ENCODE peak calls at places on chromosomes 16 and 17, in five cellular contexts. B is MM.1S, M is fibroblast of lung, K is thoracic aorta, V is tibial nerve. Z is an unnamed sample. For H3K27me3, the result is how much of the 10 kb centered on the place peaks cover.

GRCh38 chr17:74892013-74892841 is 1.2 kb downstream of the FADS6 start:
- DNase-seq in B (no peak), M (no peak), K (no peak), V (no peak), Z (no peak)

GRCh38 chr17:50903604-50904521 is 37.7 kb upstream of the TOB1 start:
- DNase-seq in B (no peak), M (peak), K (no peak), V (no peak), Z (no peak)

GRCh38 chr17:39939588-39940419 is 12.3 kb downstream of the LRRC3C start:
- DNase-seq in B (peak), M (peak), K (no peak), V (no peak), Z (peak)

GRCh38 chr16:84897911-84898377 is 78.2 kb downstream of the CRISPLD2 start:
- DNase-seq in B (no peak), M (no peak), K (no peak), V (no peak), Z (no peak)

GRCh38 chr16:67163164-67163902 is 1.2 kb upstream of the HSF4 start:
- DNase-seq in B (no peak), M (peak), K (no peak), V (no peak), Z (peak)

GRCh38 chr17:56074366-56074765 is 78.9 kb upstream of the ANKFN1 start:
- DNase-seq in B (no peak), M (no peak), K (no peak), V (no peak), Z (no peak)

GRCh38 chr16:3223913-3224515 is 10.9 kb downstream of the ZNF200 start:
- DNase-seq in B (no peak), M (peak), K (no peak), V (no peak), Z (no peak)

GRCh38 chr16:23055481-23055880 is 93.8 kb downstream of the USP31 start:
- DNase-seq in B (no peak), M (no peak), K (no peak), V (no peak), Z (no peak)

GRCh38 chr17:17079336-17079735 is 37.1 kb downstream of the MPRIP start:
- DNase-seq in B (no peak), M (no peak), K (no peak), V (no peak), Z (no peak)

GRCh38 chr17:80474933-80475915 is 1.2 kb downstream of the NPTX1 start:
- DNase-seq in B (no peak), M (no peak), K (no peak), V (no peak), Z (no peak)
- H3K27me3 ChIP-seq in B (half or more), M (under half), K (under half), V (under half), Z (under half)

GRCh38 chr16:11100239-11100750 is 155.7 kb downstream of the SOCS1 start:
- DNase-seq in B (no peak), M (peak), K (no peak), V (peak), Z (peak)
- H3K4me3 ChIP-seq in B (no peak), M (no peak), K (no peak), V (no peak), Z (no peak)

GRCh38 chr16:89054261-89054661 is 39.4 kb upstream of the ACSF3 start:
- DNase-seq in B (no peak), M (no peak), K (no peak), V (no peak), Z (no peak)

GRCh38 chr16:89053725-89054029 is 40.0 kb upstream of the ACSF3 start:
- DNase-seq in B (no peak), M (no peak), K (no peak), V (no peak), Z (no peak)

GRCh38 chr16:89052191-89052787 is 41.4 kb upstream of the ACSF3 start:
- DNase-seq in B (no peak), M (no peak), K (no peak), V (no peak), Z (no peak)

GRCh38 chr16:89051521-89052166 is 42.0 kb upstream of the ACSF3 start:
- DNase-seq in B (no peak), M (no peak), K (no peak), V (no peak), Z (no peak)

DNA sequence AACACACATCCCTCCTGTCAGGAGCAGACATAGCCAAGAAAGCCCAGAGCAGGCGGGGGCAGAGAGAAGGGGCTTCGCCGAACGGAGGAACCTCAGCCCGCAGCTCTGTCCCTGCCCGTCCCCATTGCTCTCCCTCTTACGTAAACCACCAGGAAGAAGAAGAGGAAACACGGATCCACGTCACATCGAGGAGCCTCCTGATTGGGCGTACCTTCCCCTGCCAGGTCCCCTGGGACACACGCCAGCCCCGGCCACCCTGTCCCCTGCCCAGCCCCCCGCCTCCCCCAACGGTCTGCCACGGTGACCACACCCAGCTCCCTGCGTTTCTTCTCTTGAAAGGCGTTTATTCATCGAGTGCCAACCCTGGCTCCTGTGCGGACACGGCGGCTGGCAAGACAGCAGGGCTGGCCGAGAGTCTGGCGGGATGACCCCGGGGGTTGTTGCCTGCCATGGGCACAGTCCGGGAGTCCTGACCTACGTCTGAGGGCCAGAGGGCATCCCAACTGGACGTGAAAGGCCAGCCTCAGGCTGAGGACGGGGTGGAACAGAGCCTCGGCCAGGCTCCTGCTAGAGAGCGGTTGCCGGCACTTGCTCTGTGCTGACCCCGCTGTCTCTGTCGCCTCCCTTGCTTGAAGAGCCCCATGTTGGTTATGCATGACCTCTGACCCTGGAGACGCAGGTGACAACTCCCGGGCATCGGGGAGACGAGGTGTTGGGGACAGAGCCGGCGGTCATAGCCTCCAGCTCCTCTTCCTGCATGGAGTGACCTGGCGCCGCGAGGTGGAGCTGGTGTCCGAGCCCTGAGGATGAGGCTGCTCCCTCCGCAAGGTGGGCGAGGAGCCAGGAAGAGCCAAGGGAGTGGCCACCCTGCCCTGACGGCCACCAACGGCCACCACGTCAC is 40.6 kb upstream of the ACSF3 start:
- DNase-seq in B (no peak), M (peak), K (no peak), V (no peak), Z (no peak)
- TF ChIP-seq CTCF in B (no peak), M (no peak), K (no peak), V (no peak), Z (no peak)

GRCh38 chr17:48647103-48647963 is 21.2 kb upstream of the HOXB9 start:
- DNase-seq in B (peak), M (peak), K (no peak), V (no peak), Z (no peak)
- H3K27me3 ChIP-seq in B (under half), M (half or more), K (under half), V (under half), Z (under half)

GRCh38 chr17:32552280-32552679 is 65.5 kb downstream of the CDK5R1 start:
- DNase-seq in B (no peak), M (no peak), K (no peak), V (no peak), Z (no peak)

GRCh38 chr17:32549559-32549958 is 62.8 kb downstream of the CDK5R1 start:
- DNase-seq in B (no peak), M (no peak), K (no peak), V (no peak), Z (no peak)

GRCh38 chr17:32553168-32553567 is 66.4 kb downstream of the CDK5R1 start:
- DNase-seq in B (no peak), M (no peak), K (no peak), V (no peak), Z (no peak)

GRCh38 chr17:32555611-32556310 is 69.0 kb downstream of the CDK5R1 start:
- DNase-seq in B (no peak), M (no peak), K (no peak), V (no peak), Z (no peak)

GRCh38 chr17:32551186-32551955 is 64.6 kb downstream of the CDK5R1 start:
- DNase-seq in B (peak), M (peak), K (no peak), V (no peak), Z (peak)
- H3K4me3 ChIP-seq in B (no peak), M (no peak), K (no peak), V (no peak), Z (no peak)

DNA sequence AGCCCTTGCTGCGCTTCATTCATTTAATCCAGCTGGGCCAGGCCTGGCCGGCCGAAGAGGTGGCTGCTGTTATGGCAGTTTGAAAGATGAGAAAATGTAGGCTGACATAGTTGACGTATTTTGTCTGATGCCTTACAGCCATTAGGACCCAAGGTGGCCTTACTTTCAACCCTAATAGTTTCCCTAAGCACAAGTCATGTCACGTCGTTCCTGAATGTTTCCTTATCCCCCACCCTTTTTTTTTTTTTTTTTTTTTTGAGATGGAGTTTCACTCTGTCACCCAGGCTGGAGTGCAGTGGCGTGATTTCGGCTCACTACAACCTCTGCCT is 307 bp upstream of the GOT2 start:
- DNase-seq in B (no peak), M (no peak), K (no peak), V (no peak), Z (no peak)
- TF ChIP-seq CTCF in B (no peak), M (no peak), K (no peak), V (no peak), Z (no peak)

GRCh38 chr17:58236394-58236793 is 2.0 kb upstream of the LPO start:
- DNase-seq in B (no peak), M (no peak), K (no peak), V (no peak), Z (no peak)

GRCh38 chr17:58238147-58238634 is at the start of gene LPO:
- DNase-seq in B (no peak), M (no peak), K (no peak), V (no peak), Z (no peak)

GRCh38 chr17:58232707-58233156 is 5.7 kb upstream of the LPO start:
- DNase-seq in B (peak), M (peak), K (no peak), V (no peak), Z (peak)

GRCh38 chr17:58233547-58233946 is 4.8 kb upstream of the LPO start:
- DNase-seq in B (no peak), M (no peak), K (no peak), V (no peak), Z (peak)

DNA sequence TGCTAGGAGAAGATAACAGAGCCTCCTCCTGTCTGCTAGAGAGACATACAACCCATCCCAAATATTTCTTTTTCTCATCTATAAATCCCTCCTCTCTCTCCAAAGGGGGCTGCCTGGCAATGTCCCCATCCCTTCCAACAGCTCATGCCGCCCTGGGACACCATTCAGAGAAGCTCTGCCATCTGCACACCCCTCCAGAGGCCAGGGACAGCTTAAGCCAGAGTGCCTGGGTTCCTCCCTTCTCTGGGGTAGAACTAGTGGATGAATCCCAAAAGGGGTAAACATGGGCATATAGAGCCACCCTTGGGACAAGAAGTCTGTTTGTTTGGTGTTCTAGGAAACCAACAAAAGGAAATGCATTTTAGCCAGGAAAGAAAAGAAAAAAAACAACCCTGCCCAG is 2.6 kb upstream of the LPO start:
- DNase-seq in B (no peak), M (no peak), K (no peak), V (no peak), Z (no peak)
- H3K27me3 ChIP-seq in B (half or more), M (under half), K (under half), V (under half), Z (under half)

GRCh38 chr16:31202402-31203385 is at the start of gene PYCARD:
- DNase-seq in B (peak), M (peak), K (no peak), V (peak), Z (peak)
- H3K4me3 ChIP-seq in B (peak), M (peak), K (peak), V (peak), Z (peak)

DNA sequence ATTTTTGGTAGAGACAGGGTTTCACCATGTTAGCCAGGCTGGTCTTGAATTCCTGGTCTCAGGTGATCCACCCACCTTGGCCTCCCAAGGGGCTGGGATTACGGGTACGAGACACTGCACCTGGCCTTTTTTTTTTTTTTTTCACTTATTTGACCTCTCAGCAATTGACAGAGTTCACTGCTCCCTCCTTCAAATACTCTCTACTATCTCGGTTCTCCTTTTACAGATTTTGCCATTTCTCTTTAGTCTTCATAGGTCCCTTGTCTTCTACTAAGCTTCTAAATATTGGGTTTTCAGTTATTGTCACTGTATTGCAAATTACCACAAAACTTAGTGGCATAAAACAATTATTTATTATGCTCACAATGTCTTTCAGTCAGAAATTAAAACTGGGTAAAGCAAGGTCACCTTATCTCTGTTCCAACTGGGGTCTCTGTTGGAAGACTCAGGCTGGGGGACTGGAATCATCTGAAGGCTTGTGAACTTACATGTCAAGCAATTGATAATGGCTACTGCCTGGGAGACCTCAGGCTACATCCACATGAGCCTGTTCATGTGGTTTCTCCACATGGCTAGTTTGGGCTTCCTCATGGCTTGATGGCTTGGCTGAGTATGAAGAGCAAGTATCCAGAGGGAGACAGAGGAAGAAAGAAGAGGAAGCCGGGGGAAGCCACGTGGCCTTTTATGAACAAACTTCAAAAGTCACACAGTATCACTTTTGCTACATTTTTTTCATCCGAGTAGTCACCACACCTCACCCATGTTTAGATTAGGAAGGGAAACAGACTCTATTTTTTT is 159.1 kb downstream of the TRIM37 start:
- DNase-seq in B (no peak), M (no peak), K (no peak), V (no peak), Z (peak)
- TF ChIP-seq CTCF in B (no peak), M (no peak), K (no peak), V (no peak), Z (no peak)

GRCh38 chr17:49444384-49444783 is 29.7 kb upstream of the PHB1 start:
- DNase-seq in B (no peak), M (no peak), K (no peak), V (no peak), Z (no peak)

GRCh38 chr17:49445561-49445960 is 30.9 kb upstream of the PHB1 start:
- DNase-seq in B (no peak), M (no peak), K (no peak), V (no peak), Z (no peak)

GRCh38 chr17:49442051-49442450 is 27.4 kb upstream of the PHB1 start:
- DNase-seq in B (no peak), M (no peak), K (no peak), V (no peak), Z (no peak)

GRCh38 chr17:49440581-49440980 is 25.9 kb upstream of the PHB1 start:
- DNase-seq in B (no peak), M (no peak), K (no peak), V (no peak), Z (no peak)

GRCh38 chr17:49443862-49444261 is 29.2 kb upstream of the PHB1 start:
- DNase-seq in B (no peak), M (no peak), K (no peak), V (no peak), Z (no peak)
- H3K27me3 ChIP-seq in B (half or more), M (under half), K (under half), V (under half), Z (under half)

Z was measured in GM06990.